ENCODE peak calls at places on chromosomes 4 and X, in eight cellular contexts. One of them, this sample, is unnamed.

GRCh38 chr4:957581-958313 is 15.6 kb downstream of the DGKQ start:
- DNase-seq in HCT116: no peak
- DNase-seq in hepatocyte: no peak
- DNase-seq in GM23248: no peak
- DNase-seq in neural progenitor cell: no peak
- DNase-seq in Karpas-422: no peak
- DNase-seq in keratinocyte: no peak
- DNase-seq in fibroblast of lung: no peak
- DNase-seq in this sample: no peak

GRCh38 chr4:40247350-40247749 is 50.5 kb downstream of the RHOH start:
- DNase-seq in HCT116: no peak
- DNase-seq in hepatocyte: no peak
- DNase-seq in GM23248: no peak
- DNase-seq in neural progenitor cell: no peak
- DNase-seq in Karpas-422: no peak
- DNase-seq in keratinocyte: no peak
- DNase-seq in fibroblast of lung: no peak
- DNase-seq in this sample: no peak

GRCh38 chr4:98744372-98745150 is 86.2 kb upstream of the TSPAN5 start:
- DNase-seq in HCT116: no peak
- DNase-seq in hepatocyte: no peak
- DNase-seq in GM23248: no peak
- DNase-seq in neural progenitor cell: no peak
- DNase-seq in Karpas-422: no peak
- DNase-seq in keratinocyte: no peak
- DNase-seq in fibroblast of lung: no peak
- DNase-seq in this sample: no peak

GRCh38 chrX:51853251-51853650 is 40.2 kb upstream of the MAGED1 start:
- DNase-seq in HCT116: no peak
- DNase-seq in hepatocyte: no peak
- DNase-seq in GM23248: no peak
- DNase-seq in neural progenitor cell: peak
- DNase-seq in Karpas-422: no peak
- DNase-seq in keratinocyte: no peak
- DNase-seq in fibroblast of lung: no peak
- DNase-seq in this sample: no peak

GRCh38 chr4:86837651-86838050 is 11.5 kb downstream of the SLC10A6 start:
- DNase-seq in HCT116: no peak
- DNase-seq in hepatocyte: no peak
- DNase-seq in GM23248: no peak
- DNase-seq in neural progenitor cell: no peak
- DNase-seq in Karpas-422: no peak
- DNase-seq in keratinocyte: no peak
- DNase-seq in fibroblast of lung: no peak
- DNase-seq in this sample: no peak

GRCh38 chrX:65488496-65488895 is 46.1 kb downstream of the LAS1L start:
- DNase-seq in HCT116: no peak
- DNase-seq in hepatocyte: no peak
- DNase-seq in GM23248: peak
- DNase-seq in neural progenitor cell: no peak
- DNase-seq in Karpas-422: no peak
- DNase-seq in keratinocyte: no peak
- DNase-seq in fibroblast of lung: peak
- DNase-seq in this sample: no peak

GRCh38 chr4:24054910-24055309 is 165.1 kb upstream of the PPARGC1A start:
- DNase-seq in HCT116: no peak
- DNase-seq in hepatocyte: no peak
- DNase-seq in GM23248: no peak
- DNase-seq in neural progenitor cell: no peak
- DNase-seq in Karpas-422: no peak
- DNase-seq in keratinocyte: no peak
- DNase-seq in fibroblast of lung: no peak
- DNase-seq in this sample: no peak

GRCh38 chr4:18934197-18934596 is 912.6 kb upstream of the LCORL start:
- DNase-seq in HCT116: no peak
- DNase-seq in hepatocyte: no peak
- DNase-seq in GM23248: peak
- DNase-seq in neural progenitor cell: no peak
- DNase-seq in Karpas-422: peak
- DNase-seq in keratinocyte: no peak
- DNase-seq in fibroblast of lung: peak
- DNase-seq in this sample: no peak

GRCh38 chr4:1910643-1911042 is 39.5 kb downstream of the NSD2 start:
- DNase-seq in HCT116: no peak
- DNase-seq in hepatocyte: peak
- DNase-seq in GM23248: peak
- DNase-seq in neural progenitor cell: peak
- DNase-seq in Karpas-422: peak
- DNase-seq in keratinocyte: no peak
- DNase-seq in fibroblast of lung: peak
- DNase-seq in this sample: peak

GRCh38 chr4:7331682-7332000 is 103.1 kb downstream of the PSAPL1 start:
- DNase-seq in HCT116: no peak
- DNase-seq in hepatocyte: no peak
- DNase-seq in GM23248: no peak
- DNase-seq in neural progenitor cell: no peak
- DNase-seq in Karpas-422: no peak
- DNase-seq in keratinocyte: no peak
- DNase-seq in fibroblast of lung: no peak
- DNase-seq in this sample: no peak

DNA sequence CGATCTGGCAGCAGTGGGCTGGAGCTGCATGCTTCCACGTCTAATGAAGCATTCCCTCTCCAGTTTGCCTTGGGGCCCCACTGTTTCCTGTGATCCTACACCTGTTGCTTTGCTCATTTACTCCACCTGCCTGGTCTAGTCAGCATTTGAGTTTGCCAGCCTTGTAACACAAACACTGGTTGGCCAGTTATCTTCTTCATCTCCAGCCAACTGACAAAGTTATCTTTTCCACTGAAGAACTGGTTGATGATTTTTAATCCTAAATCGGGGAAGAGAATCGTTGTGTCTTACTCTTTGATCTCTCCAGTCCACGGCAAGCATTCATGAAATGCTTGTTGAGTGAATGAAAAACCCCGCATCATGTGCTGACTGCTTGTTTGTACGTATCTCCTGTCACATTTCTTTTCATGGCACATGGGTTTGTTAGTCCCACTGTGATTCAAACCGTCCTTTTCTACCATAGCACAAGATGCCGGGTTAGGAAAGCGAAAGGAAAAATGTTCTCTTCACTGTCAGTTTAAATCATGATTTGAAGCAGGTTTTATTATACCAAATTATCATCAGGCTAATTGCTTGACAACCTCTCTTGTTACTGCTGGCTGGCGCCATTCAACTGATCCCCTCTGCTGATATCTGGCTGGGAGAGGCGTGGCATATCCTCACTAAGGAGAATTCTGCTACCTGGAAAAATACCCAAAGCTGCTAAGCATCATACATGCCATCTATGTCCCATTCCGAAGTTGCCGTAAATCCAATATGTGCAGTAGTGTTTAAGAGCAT is 144.8 kb downstream of the SHROOM3 start:
- DNase-seq in HCT116: no peak
- DNase-seq in hepatocyte: peak
- DNase-seq in GM23248: no peak
- DNase-seq in neural progenitor cell: no peak
- DNase-seq in Karpas-422: no peak
- DNase-seq in keratinocyte: no peak
- DNase-seq in fibroblast of lung: no peak
- DNase-seq in this sample: no peak
- H3K4me2 ChIP-seq in HCT116: no peak
- H3K4me2 ChIP-seq in hepatocyte: peak
- H3K4me2 ChIP-seq in GM23248: no peak
- H3K4me2 ChIP-seq in neural progenitor cell: no peak
- H3K4me2 ChIP-seq in Karpas-422: no peak
- H3K4me2 ChIP-seq in keratinocyte: peak
- H3K4me2 ChIP-seq in fibroblast of lung: no peak
- H3K4me2 ChIP-seq in this sample: no peak

DNA sequence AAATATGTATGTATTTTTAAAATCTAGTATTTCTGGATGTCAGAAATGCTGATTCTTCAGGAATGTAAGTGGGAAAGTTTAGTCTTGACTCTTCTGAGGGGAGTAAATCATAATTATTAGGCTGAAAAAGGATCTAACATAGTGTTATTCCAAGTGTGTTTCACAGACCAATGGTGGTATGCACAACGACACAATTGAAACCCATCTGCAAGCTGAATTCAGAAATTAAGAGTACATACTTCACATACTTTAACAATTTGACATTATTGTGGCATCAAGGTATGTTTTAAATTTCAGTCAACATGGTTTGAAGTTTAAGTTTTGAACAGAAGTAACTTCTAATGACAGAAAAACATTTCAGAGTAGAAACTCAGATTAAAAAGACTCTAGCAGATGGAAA is 236.7 kb downstream of the SLC7A11 start:
- DNase-seq in HCT116: no peak
- DNase-seq in hepatocyte: no peak
- DNase-seq in GM23248: no peak
- DNase-seq in neural progenitor cell: no peak
- DNase-seq in Karpas-422: no peak
- DNase-seq in keratinocyte: no peak
- DNase-seq in fibroblast of lung: peak
- DNase-seq in this sample: peak
- H3K27ac ChIP-seq in HCT116: no peak
- H3K27ac ChIP-seq in hepatocyte: no peak
- H3K27ac ChIP-seq in GM23248: no peak
- H3K27ac ChIP-seq in neural progenitor cell: no peak
- H3K27ac ChIP-seq in Karpas-422: no peak
- H3K27ac ChIP-seq in keratinocyte: no peak
- H3K27ac ChIP-seq in fibroblast of lung: no peak
- H3K27ac ChIP-seq in this sample: no peak

GRCh38 chr4:38583102-38583501 is 80.9 kb upstream of the KLF3 start:
- DNase-seq in HCT116: no peak
- DNase-seq in hepatocyte: no peak
- DNase-seq in GM23248: peak
- DNase-seq in neural progenitor cell: no peak
- DNase-seq in Karpas-422: no peak
- DNase-seq in keratinocyte: no peak
- DNase-seq in fibroblast of lung: no peak
- DNase-seq in this sample: no peak

GRCh38 chr4:38577482-38577881 is 86.5 kb upstream of the KLF3 start:
- DNase-seq in HCT116: no peak
- DNase-seq in hepatocyte: no peak
- DNase-seq in GM23248: no peak
- DNase-seq in neural progenitor cell: no peak
- DNase-seq in Karpas-422: no peak
- DNase-seq in keratinocyte: no peak
- DNase-seq in fibroblast of lung: no peak
- DNase-seq in this sample: no peak

GRCh38 chr4:38576767-38577166 is 87.2 kb upstream of the KLF3 start:
- DNase-seq in HCT116: no peak
- DNase-seq in hepatocyte: no peak
- DNase-seq in GM23248: no peak
- DNase-seq in neural progenitor cell: no peak
- DNase-seq in Karpas-422: no peak
- DNase-seq in keratinocyte: no peak
- DNase-seq in fibroblast of lung: no peak
- DNase-seq in this sample: no peak

GRCh38 chr4:38581708-38582107 is 82.3 kb upstream of the KLF3 start:
- DNase-seq in HCT116: no peak
- DNase-seq in hepatocyte: no peak
- DNase-seq in GM23248: no peak
- DNase-seq in neural progenitor cell: no peak
- DNase-seq in Karpas-422: no peak
- DNase-seq in keratinocyte: no peak
- DNase-seq in fibroblast of lung: no peak
- DNase-seq in this sample: no peak

DNA sequence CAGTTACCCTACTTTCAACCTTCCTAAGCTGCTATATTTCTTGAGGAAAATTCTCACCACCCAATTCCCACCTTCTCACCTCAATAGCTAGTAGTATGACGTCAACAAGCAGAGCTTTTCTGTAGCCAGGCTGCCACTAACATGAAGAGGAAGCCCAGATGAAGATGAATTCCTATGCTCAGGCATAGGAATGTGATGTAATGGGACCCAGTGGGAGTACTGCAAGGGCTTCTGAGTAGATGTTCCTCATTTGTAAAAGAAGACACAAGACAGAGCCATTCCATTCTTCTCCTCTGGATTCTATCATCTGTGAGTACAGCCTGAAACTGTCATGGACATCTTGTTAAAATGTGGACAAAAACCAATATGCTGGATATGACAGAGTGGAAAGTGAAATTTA is 81.6 kb upstream of the KLF3 start:
- DNase-seq in HCT116: no peak
- DNase-seq in hepatocyte: no peak
- DNase-seq in GM23248: no peak
- DNase-seq in neural progenitor cell: no peak
- DNase-seq in Karpas-422: peak
- DNase-seq in keratinocyte: no peak
- DNase-seq in fibroblast of lung: no peak
- DNase-seq in this sample: no peak
- H2AFZ ChIP-seq in HCT116: no peak
- H2AFZ ChIP-seq in hepatocyte: no peak
- H2AFZ ChIP-seq in GM23248: no peak
- H2AFZ ChIP-seq in neural progenitor cell: no peak
- H2AFZ ChIP-seq in Karpas-422: no peak
- H2AFZ ChIP-seq in keratinocyte: no peak
- H2AFZ ChIP-seq in fibroblast of lung: no peak
- H2AFZ ChIP-seq in this sample: no peak

GRCh38 chrX:149498767-149499166 is 6.3 kb downstream of the IDS start:
- DNase-seq in HCT116: no peak
- DNase-seq in hepatocyte: no peak
- DNase-seq in GM23248: no peak
- DNase-seq in neural progenitor cell: no peak
- DNase-seq in Karpas-422: no peak
- DNase-seq in keratinocyte: no peak
- DNase-seq in fibroblast of lung: no peak
- DNase-seq in this sample: no peak

GRCh38 chrX:149495573-149496071 is 9.5 kb downstream of the IDS start:
- DNase-seq in HCT116: peak
- DNase-seq in hepatocyte: peak
- DNase-seq in GM23248: peak
- DNase-seq in neural progenitor cell: no peak
- DNase-seq in Karpas-422: no peak
- DNase-seq in keratinocyte: no peak
- DNase-seq in fibroblast of lung: peak
- DNase-seq in this sample: peak

GRCh38 chrX:149494844-149495565 is 10.1 kb downstream of the IDS start:
- DNase-seq in HCT116: no peak
- DNase-seq in hepatocyte: no peak
- DNase-seq in GM23248: no peak
- DNase-seq in neural progenitor cell: no peak
- DNase-seq in Karpas-422: no peak
- DNase-seq in keratinocyte: no peak
- DNase-seq in fibroblast of lung: peak
- DNase-seq in this sample: peak

GRCh38 chrX:149497626-149498025 is 7.5 kb downstream of the IDS start:
- DNase-seq in HCT116: no peak
- DNase-seq in hepatocyte: no peak
- DNase-seq in GM23248: peak
- DNase-seq in neural progenitor cell: no peak
- DNase-seq in Karpas-422: no peak
- DNase-seq in keratinocyte: no peak
- DNase-seq in fibroblast of lung: peak
- DNase-seq in this sample: peak

DNA sequence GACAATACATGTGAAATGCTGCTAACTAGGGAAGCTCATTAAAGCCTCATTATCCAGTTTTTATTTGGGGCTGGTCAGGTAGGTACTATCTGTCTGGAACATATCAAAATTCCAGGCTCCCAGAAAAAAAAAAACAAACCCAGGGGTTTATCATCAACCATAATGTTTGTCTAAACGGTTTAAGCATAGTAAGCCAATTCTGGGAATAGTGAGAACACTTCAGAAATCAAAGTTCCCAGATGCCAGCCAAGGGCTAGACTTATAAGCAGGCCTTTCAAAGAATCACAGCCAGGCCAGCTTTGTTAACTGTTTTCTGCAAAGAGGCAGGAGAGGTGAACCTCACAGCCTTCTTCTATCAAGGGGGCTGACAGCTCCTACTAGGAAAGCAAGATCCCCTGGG is 8.1 kb downstream of the IDS start:
- DNase-seq in HCT116: no peak
- DNase-seq in hepatocyte: no peak
- DNase-seq in GM23248: no peak
- DNase-seq in neural progenitor cell: no peak
- DNase-seq in Karpas-422: no peak
- DNase-seq in keratinocyte: no peak
- DNase-seq in fibroblast of lung: no peak
- DNase-seq in this sample: no peak
- H3K4me2 ChIP-seq in HCT116: no peak
- H3K4me2 ChIP-seq in hepatocyte: no peak
- H3K4me2 ChIP-seq in GM23248: no peak
- H3K4me2 ChIP-seq in neural progenitor cell: no peak
- H3K4me2 ChIP-seq in Karpas-422: no peak
- H3K4me2 ChIP-seq in keratinocyte: peak
- H3K4me2 ChIP-seq in fibroblast of lung: no peak
- H3K4me2 ChIP-seq in this sample: peak